ENCODE peak calls at places on chromosomes 6 and 20, in five cellular contexts. M, B, A, J and H are unnamed samples.

GRCh38 chr20:2108987-2109386 is 7.4 kb downstream of the STK35 start:
- DNase-seq in A (no peak), M (no peak), J (no peak), B (no peak), H (no peak)

GRCh38 chr20:10562929-10563328 is 110.9 kb downstream of the JAG1 start:
- DNase-seq in J (no peak), M (no peak), A (no peak), B (no peak), H (no peak)

GRCh38 chr6:82739266-82739665 is 326.4 kb downstream of the UBE3D start:
- DNase-seq in B (no peak), J (no peak), A (no peak), M (no peak), H (no peak)

GRCh38 chr6:33116417-33116816 is 40.6 kb downstream of the HLA-DPB1 start:
- DNase-seq in J (peak; percentile 70), M (no peak), A (no peak), B (no peak), H (no peak)

GRCh38 chr6:119134752-119135151 is 56.3 kb upstream of the FAM184A start:
- DNase-seq in B (no peak), J (no peak), A (no peak), M (no peak), H (no peak)

GRCh38 chr6:157800420-157801237 is 22.4 kb upstream of the SNX9 start:
- DNase-seq in A (no peak), J (no peak), B (no peak), M (no peak), H (no peak)

GRCh38 chr20:38109657-38110524 is 55.2 kb downstream of the TGM2 start:
- DNase-seq in A (no peak), B (peak; percentile 86), M (no peak), J (peak; percentile 7), H (peak; percentile 82)

GRCh38 chr6:30544666-30545272 is 11.5 kb downstream of the GNL1 start:
- DNase-seq in A (no peak), J (no peak), M (peak; percentile 55), B (peak; percentile 26), H (no peak)

GRCh38 chr6:146767632-146768031 is 168.9 kb downstream of the ADGB start:
- DNase-seq in A (no peak), B (no peak), J (no peak), M (no peak), H (no peak)

GRCh38 chr6:159961523-159961922 is 7.4 kb upstream of the IGF2R start:
- DNase-seq in M (no peak), A (no peak), B (no peak), J (peak; percentile 14), H (no peak)

GRCh38 chr20:21573259-21573658 is 59.4 kb upstream of the NKX2-2 start:
- DNase-seq in J (no peak), B (no peak), M (no peak), A (no peak), H (no peak)

DNA sequence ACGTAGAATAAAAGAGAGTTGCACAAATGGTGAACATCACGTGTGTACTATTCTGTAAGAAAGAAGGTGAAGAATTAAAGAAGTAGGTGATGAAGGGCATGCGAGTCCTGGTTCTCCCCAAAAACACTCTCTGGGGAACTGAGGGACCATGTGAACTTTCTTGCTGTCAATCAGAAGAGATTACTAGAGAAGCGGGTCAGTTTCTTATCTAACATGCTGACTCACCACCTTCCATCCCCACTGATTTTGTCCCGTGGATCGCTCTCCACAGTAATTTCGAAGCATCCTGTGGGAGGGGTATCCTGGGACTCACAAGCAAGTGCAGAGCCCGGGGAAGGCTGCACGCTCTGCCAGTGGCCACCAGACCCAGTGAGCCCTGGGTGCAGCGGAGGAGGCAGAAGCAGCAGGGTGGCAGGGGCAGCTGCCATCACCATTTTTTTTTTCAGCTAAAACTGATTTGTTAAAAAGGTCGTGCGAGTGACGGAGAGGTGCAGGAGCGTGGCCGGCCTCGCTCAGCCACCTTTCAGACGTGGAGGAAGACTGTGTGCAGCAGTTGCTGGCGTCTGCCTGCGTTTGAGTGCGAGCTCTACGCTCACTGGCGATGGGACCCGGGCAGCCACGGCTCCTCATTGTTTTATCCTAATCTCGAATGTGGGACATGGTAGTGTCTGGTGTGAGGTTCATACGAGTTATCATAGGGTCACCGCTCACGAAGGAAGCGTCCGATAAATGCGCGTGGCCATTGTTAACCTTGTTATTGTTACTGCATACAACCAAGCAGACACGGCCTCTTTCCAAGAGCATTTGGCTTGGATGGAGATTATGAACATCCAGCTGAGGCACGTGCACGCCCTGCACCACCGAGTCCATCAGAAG is 28.0 kb upstream of the SLCO4A1 start:
- DNase-seq in M (no peak), J (no peak), B (no peak), A (no peak), H (no peak)
- H3K27me3 ChIP-seq in M (no peaks in the 10 kb centered on the region), J (no peaks in the 10 kb centered on the region), B (no peaks in the 10 kb centered on the region), A (peaks cover 6% of the 10 kb centered on the region), H (peaks cover 3% of the 10 kb centered on the region)

DNA sequence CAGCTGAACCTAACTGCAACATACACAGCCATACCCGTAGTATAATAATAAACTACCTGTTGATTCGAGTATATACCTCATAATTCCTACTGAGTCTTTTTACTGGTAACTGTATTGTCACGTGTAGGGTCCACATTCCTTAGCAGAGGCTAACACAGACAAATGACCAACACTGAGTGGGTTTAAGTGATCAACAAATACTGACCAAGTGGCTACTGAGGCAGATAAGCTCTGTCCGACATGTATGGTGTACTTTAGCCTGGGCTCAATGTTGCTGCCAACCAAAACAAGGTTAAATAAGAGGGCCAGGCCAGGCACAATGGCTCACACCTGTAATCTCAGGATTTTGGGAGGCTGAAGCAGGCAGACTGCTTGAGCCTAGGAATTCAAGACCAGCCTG is 12.7 kb downstream of the ELOVL5 start:
- DNase-seq in B (no peak), J (no peak), A (peak; percentile 36), M (no peak), H (no peak)
- H3K4me1 ChIP-seq in B (peaks cover 73% of the 10 kb centered on the region), J (peaks cover 2% of the 10 kb centered on the region), A (peaks cover 42% of the 10 kb centered on the region), M (peaks cover 72% of the 10 kb centered on the region), H (no peaks in the 10 kb centered on the region)

GRCh38 chr6:121319112-121319553 is 15.1 kb downstream of the TBC1D32 start:
- DNase-seq in J (peak; percentile 48), M (no peak), B (no peak), A (no peak), H (no peak)

GRCh38 chr6:121319603-121320002 is 14.7 kb downstream of the TBC1D32 start:
- DNase-seq in B (no peak), A (no peak), J (no peak), M (no peak), H (no peak)

GRCh38 chr6:121321282-121321681 is 13.0 kb downstream of the TBC1D32 start:
- DNase-seq in J (no peak), A (no peak), M (no peak), B (no peak), H (no peak)
- H3K27me3 ChIP-seq in J (no peaks in the 10 kb centered on the region), A (no peaks in the 10 kb centered on the region), M (no peaks in the 10 kb centered on the region), B (no peaks in the 10 kb centered on the region), H (no peaks in the 10 kb centered on the region)

GRCh38 chr20:31837896-31838397 is 7.5 kb downstream of the FOXS1 start:
- DNase-seq in J (no peak), B (no peak), M (no peak), A (no peak), H (no peak)

GRCh38 chr20:31840906-31841816 is 4.2 kb downstream of the FOXS1 start:
- DNase-seq in B (no peak), A (no peak), M (no peak), J (no peak), H (no peak)

GRCh38 chr20:31839782-31840487 is 5.5 kb downstream of the FOXS1 start:
- DNase-seq in A (no peak), J (no peak), B (no peak), M (no peak), H (no peak)

GRCh38 chr20:31836853-31837608 is 8.4 kb downstream of the FOXS1 start:
- DNase-seq in M (no peak), B (no peak), A (no peak), J (no peak), H (no peak)

GRCh38 chr20:31838646-31839292 is 6.6 kb downstream of the FOXS1 start:
- DNase-seq in J (no peak), M (no peak), B (no peak), A (no peak), H (no peak)
- H3K4me1 ChIP-seq in J (peaks cover 28% of the 10 kb centered on the region), M (no peaks in the 10 kb centered on the region), B (peaks cover 80% of the 10 kb centered on the region), A (peaks cover 44% of the 10 kb centered on the region), H (peaks cover 28% of the 10 kb centered on the region)